ENCODE peak calls at places on chromosomes 12 and 14, in four cellular contexts. E, W, K and Q are unnamed samples.

GRCh38 chr14:30115756-30116155 is 188.1 kb upstream of the PRKD1 start:
- DNase-seq in W (no peak), E (no peak), K (no peak), Q (no peak)

GRCh38 chr14:100657780-100658513 is 68.7 kb upstream of the DLK1 start:
- DNase-seq in E (no peak), W (no peak), K (no peak), Q (no peak)

GRCh38 chr12:84507914-84508313 is 404.7 kb downstream of the SLC6A15 start:
- DNase-seq in W (no peak), E (peak; percentile 28), K (no peak), Q (no peak)

GRCh38 chr14:71166434-71166833 is 259.2 kb downstream of the PCNX1 start:
- DNase-seq in K (peak; percentile 67), E (no peak), W (peak; percentile 62), Q (peak; percentile 8)

GRCh38 chr12:70648831-70649230 is 11.6 kb upstream of the PTPRB start:
- DNase-seq in K (no peak), E (no peak), W (no peak), Q (no peak)

GRCh38 chr14:92456215-92457017 is 57.2 kb upstream of the RIN3 start:
- DNase-seq in W (peak; percentile 32), K (peak; percentile 59), E (peak; percentile 52), Q (peak; percentile 50)

GRCh38 chr12:57735198-57735855 is 3.2 kb downstream of the AGAP2 start:
- DNase-seq in K (no peak), E (no peak), W (no peak), Q (no peak)

GRCh38 chr12:9064815-9065606 is 50.7 kb downstream of the A2M start:
- DNase-seq in E (peak; percentile 79), K (peak; percentile 93), W (peak; percentile 89), Q (peak; percentile 71)

GRCh38 chr14:92586001-92586947 is 72.7 kb downstream of the RIN3 start:
- DNase-seq in E (no peak), W (peak; percentile 57), K (no peak), Q (no peak)

GRCh38 chr14:55122441-55122986 is 6.5 kb upstream of the LGALS3 start:
- DNase-seq in E (peak; percentile 76), K (peak; percentile 67), W (peak; percentile 97), Q (no peak)
- H3K4me1 ChIP-seq in E (peaks cover 98% of the 10 kb centered on the region), K (peaks cover 90% of the 10 kb centered on the region), W (peaks cover 20% of the 10 kb centered on the region), Q (peaks cover 20% of the 10 kb centered on the region)

GRCh38 chr14:22553445-22553844 is 35.6 kb downstream of the DAD1 start:
- DNase-seq in W (no peak), E (no peak), K (no peak), Q (no peak)

GRCh38 chr14:22554706-22555572 is 34.1 kb downstream of the DAD1 start:
- DNase-seq in W (no peak), K (no peak), E (no peak), Q (no peak)

GRCh38 chr14:22556990-22557623 is 31.9 kb downstream of the DAD1 start:
- DNase-seq in K (peak; percentile 90), W (peak; percentile 72), E (peak; percentile 83), Q (peak; percentile 48)

GRCh38 chr14:22556021-22556989 is 32.7 kb downstream of the DAD1 start:
- DNase-seq in K (no peak), W (peak; percentile 84), E (no peak), Q (no peak)

GRCh38 chr14:22555573-22556011 is 33.4 kb downstream of the DAD1 start:
- DNase-seq in E (no peak), W (no peak), K (no peak), Q (no peak)
- H3K4me1 ChIP-seq in E (peaks cover 49% of the 10 kb centered on the region), W (peaks cover 4% of the 10 kb centered on the region), K (peaks cover 40% of the 10 kb centered on the region), Q (peaks cover 5% of the 10 kb centered on the region)

GRCh38 chr14:54166049-54166950 is 209.7 kb upstream of the BMP4 start:
- DNase-seq in K (no peak), E (no peak), W (no peak), Q (no peak)

GRCh38 chr14:54168489-54168888 is 211.9 kb upstream of the BMP4 start:
- DNase-seq in W (no peak), E (no peak), K (peak; percentile 14), Q (no peak)

GRCh38 chr14:54172114-54172513 is 215.5 kb upstream of the BMP4 start:
- DNase-seq in E (no peak), K (no peak), W (no peak), Q (no peak)

GRCh38 chr14:54170301-54170700 is 213.7 kb upstream of the BMP4 start:
- DNase-seq in E (no peak), K (no peak), W (no peak), Q (no peak)

DNA sequence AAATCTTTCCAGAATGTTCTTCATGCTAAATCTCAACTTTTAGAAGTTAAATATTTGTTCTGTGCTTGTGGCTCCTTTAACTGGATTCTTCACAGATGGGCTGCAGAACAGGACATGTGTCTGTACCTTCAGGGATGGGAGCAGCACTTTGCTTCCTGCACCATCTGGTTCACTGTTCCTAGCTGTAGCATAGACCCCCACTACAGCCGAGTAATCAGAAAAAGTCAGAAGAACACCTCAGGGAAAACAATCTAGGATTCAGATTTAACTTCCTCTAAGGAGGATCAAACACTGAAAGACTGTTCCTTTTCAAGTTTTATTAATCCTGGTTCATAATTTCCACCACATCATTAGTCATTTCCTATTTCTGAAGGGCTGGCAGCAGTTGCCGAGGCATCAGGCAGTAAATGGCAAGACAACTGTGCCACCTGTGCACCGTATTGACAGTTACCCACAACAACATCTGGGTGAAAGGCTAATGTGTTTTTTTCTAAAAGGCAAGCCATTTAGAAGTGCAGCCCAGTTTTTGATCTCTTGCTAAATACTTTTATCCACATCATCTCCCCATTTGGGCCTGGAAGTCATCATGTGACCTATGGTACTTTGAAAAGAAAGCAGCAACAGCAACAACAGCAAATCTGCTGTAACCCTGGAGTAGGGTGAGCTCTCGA is 212.8 kb upstream of the BMP4 start:
- DNase-seq in W (no peak), E (no peak), K (no peak), Q (peak; percentile 71)
- H3K4me1 ChIP-seq in W (no peaks in the 10 kb centered on the region), E (peaks cover 48% of the 10 kb centered on the region), K (peaks cover 7% of the 10 kb centered on the region), Q (peaks cover 36% of the 10 kb centered on the region)

GRCh38 chr12:14957769-14958168 is 3.6 kb downstream of the ARHGDIB start:
- DNase-seq in W (no peak), E (no peak), K (no peak), Q (no peak)
- H3K4me1 ChIP-seq in W (peaks cover under 1% of the 10 kb centered on the region), E (peaks cover 99% of the 10 kb centered on the region), K (no peaks in the 10 kb centered on the region), Q (no peaks in the 10 kb centered on the region)

GRCh38 chr12:92079054-92079385 is 66.6 kb downstream of the BTG1 start:
- DNase-seq in W (no peak), K (no peak), E (no peak), Q (no peak)
- H3K4me1 ChIP-seq in W (peaks cover 11% of the 10 kb centered on the region), K (peaks cover 51% of the 10 kb centered on the region), E (peaks cover 61% of the 10 kb centered on the region), Q (peaks cover 7% of the 10 kb centered on the region)

GRCh38 chr12:27639265-27639664 is 57.0 kb upstream of the REP15 start:
- DNase-seq in K (no peak), W (no peak), E (no peak), Q (no peak)
- H3K4me1 ChIP-seq in K (peaks cover 4% of the 10 kb centered on the region), W (no peaks in the 10 kb centered on the region), E (peaks cover 63% of the 10 kb centered on the region), Q (peaks cover 3% of the 10 kb centered on the region)

DNA sequence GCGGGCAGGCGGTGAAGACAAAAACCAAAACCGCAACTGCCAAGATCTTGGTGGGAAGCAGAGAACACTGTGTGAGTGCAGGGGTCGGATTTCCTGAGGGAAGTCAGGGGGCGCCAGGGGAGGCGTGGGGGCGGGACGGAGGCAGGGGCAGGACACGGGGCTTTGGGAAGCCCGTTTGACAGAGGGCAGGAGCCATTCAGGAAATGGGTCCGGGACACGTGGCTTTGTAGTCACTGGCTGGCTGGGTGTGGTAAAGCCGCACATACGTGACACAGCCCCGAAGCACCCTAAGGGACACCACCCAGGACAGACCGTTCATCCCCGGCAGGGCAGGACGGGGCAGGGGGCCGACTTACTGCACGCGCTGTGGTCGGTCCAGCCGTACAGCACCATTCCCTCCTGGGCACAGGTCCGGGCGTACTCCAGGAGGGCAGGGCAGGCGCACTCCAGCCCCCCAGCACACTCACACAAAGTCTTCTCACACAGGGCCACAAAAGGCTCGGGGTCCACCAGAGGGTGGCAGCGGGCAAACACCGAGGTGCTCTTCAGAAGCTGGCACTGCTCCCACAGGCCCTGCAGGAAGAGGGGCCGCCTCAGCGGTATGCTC is 49.4 kb downstream of the VWF start:
- DNase-seq in E (peak; percentile 38), W (peak; percentile 40), K (no peak), Q (no peak)
- H3K4me1 ChIP-seq in E (peaks cover 100% of the 10 kb centered on the region), W (no peaks in the 10 kb centered on the region), K (peaks cover 26% of the 10 kb centered on the region), Q (peaks cover 4% of the 10 kb centered on the region)

GRCh38 chr12:56299308-56299852 is 750 bp downstream of the CS start:
- DNase-seq in W (peak; percentile 73), K (no peak), E (no peak), Q (no peak)
- H3K4me1 ChIP-seq in W (peaks cover 14% of the 10 kb centered on the region), K (peaks cover 10% of the 10 kb centered on the region), E (peaks cover 84% of the 10 kb centered on the region), Q (peaks cover 44% of the 10 kb centered on the region)

DNA sequence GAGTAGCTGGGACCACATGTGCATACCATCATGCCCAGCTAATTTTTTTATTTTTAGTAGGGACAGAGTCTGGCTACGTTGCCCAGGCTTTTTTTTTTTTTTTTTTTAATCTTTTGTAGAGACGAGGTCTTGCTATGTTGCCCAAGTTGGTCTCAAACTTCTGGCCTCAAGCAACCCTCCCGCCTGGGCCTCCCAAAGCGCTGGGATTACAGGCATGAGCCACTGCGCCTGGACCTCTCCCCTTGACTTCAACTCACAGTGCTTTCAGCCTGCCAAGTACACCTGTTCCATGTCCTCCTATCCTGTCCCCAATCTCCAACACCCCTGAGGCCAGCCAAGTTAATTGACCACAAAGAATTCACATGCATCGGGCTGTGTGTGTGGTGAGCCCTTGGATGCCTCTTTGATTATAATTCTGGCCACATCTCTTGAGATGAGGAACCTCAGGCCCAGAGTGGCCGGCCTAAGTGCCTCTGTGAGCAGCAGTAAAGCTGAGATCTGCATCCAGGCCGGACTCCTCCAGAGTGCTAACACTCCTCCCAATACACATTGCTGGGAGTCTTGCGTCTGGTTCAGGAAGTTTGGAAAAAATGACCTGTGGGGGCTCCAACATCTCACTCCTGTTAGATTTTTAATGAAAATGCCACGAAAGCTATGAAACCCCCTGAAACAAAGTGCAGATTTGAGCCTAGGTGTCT is 6.8 kb downstream of the RAB35 start:
- DNase-seq in K (no peak), E (no peak), W (no peak), Q (no peak)
- H3K4me1 ChIP-seq in K (peaks cover 17% of the 10 kb centered on the region), E (peaks cover 54% of the 10 kb centered on the region), W (peaks cover 5% of the 10 kb centered on the region), Q (peaks cover 9% of the 10 kb centered on the region)